ENCODE peak calls at places on chromosome 15, in seven cellular contexts. One of them, this sample, is unnamed. For H3K4me1, the result is how much of the 10 kb centered on the place peaks cover.

GRCh38 chr15:101138086-101138660 is 113.7 kb downstream of the CHSY1 start:
- DNase-seq in endothelial cell of umbilical vein: no peak
- DNase-seq in heart right ventricle: no peak
- DNase-seq in transverse colon: no peak
- DNase-seq in adrenal gland: no peak
- DNase-seq in MM.1S: no peak
- DNase-seq in effector memory CD4-positive, alpha-beta T cell: no peak
- DNase-seq in this sample: no peak

GRCh38 chr15:84992157-84992940 is 10.7 kb downstream of the PDE8A start:
- DNase-seq in adrenal gland: no peak
- DNase-seq in transverse colon: peak
- DNase-seq in effector memory CD4-positive, alpha-beta T cell: no peak
- DNase-seq in endothelial cell of umbilical vein: peak
- DNase-seq in MM.1S: no peak
- DNase-seq in heart right ventricle: no peak
- DNase-seq in this sample: no peak

GRCh38 chr15:49468440-49468839 is 45.4 kb downstream of the FGF7 start:
- DNase-seq in heart right ventricle: no peak
- DNase-seq in effector memory CD4-positive, alpha-beta T cell: no peak
- DNase-seq in MM.1S: no peak
- DNase-seq in endothelial cell of umbilical vein: no peak
- DNase-seq in adrenal gland: no peak
- DNase-seq in transverse colon: no peak
- DNase-seq in this sample: no peak

GRCh38 chr15:65862682-65863081 is 6.6 kb upstream of the RAB11A start:
- DNase-seq in effector memory CD4-positive, alpha-beta T cell: no peak
- DNase-seq in MM.1S: peak
- DNase-seq in transverse colon: peak
- DNase-seq in heart right ventricle: no peak
- DNase-seq in adrenal gland: peak
- DNase-seq in endothelial cell of umbilical vein: peak
- DNase-seq in this sample: no peak

GRCh38 chr15:92693922-92694331 is 38.4 kb upstream of the FAM174B start:
- DNase-seq in MM.1S: no peak
- DNase-seq in endothelial cell of umbilical vein: peak
- DNase-seq in heart right ventricle: no peak
- DNase-seq in transverse colon: no peak
- DNase-seq in effector memory CD4-positive, alpha-beta T cell: no peak
- DNase-seq in adrenal gland: no peak
- DNase-seq in this sample: no peak

GRCh38 chr15:69491051-69491505 is 38.5 kb downstream of the RPLP1 start:
- DNase-seq in adrenal gland: no peak
- DNase-seq in transverse colon: no peak
- DNase-seq in effector memory CD4-positive, alpha-beta T cell: no peak
- DNase-seq in endothelial cell of umbilical vein: no peak
- DNase-seq in heart right ventricle: peak
- DNase-seq in MM.1S: no peak
- DNase-seq in this sample: peak

GRCh38 chr15:95932676-95933075 is 397.8 kb upstream of the NR2F2 start:
- DNase-seq in transverse colon: no peak
- DNase-seq in endothelial cell of umbilical vein: peak
- DNase-seq in heart right ventricle: no peak
- DNase-seq in adrenal gland: no peak
- DNase-seq in effector memory CD4-positive, alpha-beta T cell: no peak
- DNase-seq in MM.1S: no peak
- DNase-seq in this sample: no peak

GRCh38 chr15:34773916-34774315 is 19.1 kb upstream of the GJD2 start:
- DNase-seq in endothelial cell of umbilical vein: no peak
- DNase-seq in transverse colon: no peak
- DNase-seq in adrenal gland: no peak
- DNase-seq in heart right ventricle: no peak
- DNase-seq in effector memory CD4-positive, alpha-beta T cell: no peak
- DNase-seq in MM.1S: no peak
- DNase-seq in this sample: no peak

GRCh38 chr15:75043509-75044257 is 20.3 kb downstream of the PPCDC start:
- DNase-seq in endothelial cell of umbilical vein: peak
- DNase-seq in adrenal gland: peak
- DNase-seq in MM.1S: peak
- DNase-seq in effector memory CD4-positive, alpha-beta T cell: no peak
- DNase-seq in heart right ventricle: peak
- DNase-seq in transverse colon: peak
- DNase-seq in this sample: peak

GRCh38 chr15:26866298-26867198 is at the start of gene GABRA5:
- DNase-seq in heart right ventricle: peak
- DNase-seq in endothelial cell of umbilical vein: no peak
- DNase-seq in MM.1S: no peak
- DNase-seq in adrenal gland: no peak
- DNase-seq in effector memory CD4-positive, alpha-beta T cell: no peak
- DNase-seq in transverse colon: no peak
- DNase-seq in this sample: no peak

GRCh38 chr15:29651476-29652072 is 170.7 kb downstream of the TJP1 start:
- DNase-seq in MM.1S: no peak
- DNase-seq in transverse colon: no peak
- DNase-seq in endothelial cell of umbilical vein: no peak
- DNase-seq in adrenal gland: no peak
- DNase-seq in effector memory CD4-positive, alpha-beta T cell: no peak
- DNase-seq in heart right ventricle: no peak
- DNase-seq in this sample: no peak

GRCh38 chr15:70096215-70096974 is 1.3 kb downstream of the TLE3 start:
- DNase-seq in effector memory CD4-positive, alpha-beta T cell: peak
- DNase-seq in endothelial cell of umbilical vein: peak
- DNase-seq in adrenal gland: peak
- DNase-seq in transverse colon: peak
- DNase-seq in MM.1S: peak
- DNase-seq in heart right ventricle: peak
- DNase-seq in this sample: peak

GRCh38 chr15:85754993-85755392 is 39.7 kb downstream of the KLHL25 start:
- DNase-seq in transverse colon: no peak
- DNase-seq in effector memory CD4-positive, alpha-beta T cell: no peak
- DNase-seq in heart right ventricle: peak
- DNase-seq in MM.1S: no peak
- DNase-seq in endothelial cell of umbilical vein: no peak
- DNase-seq in adrenal gland: peak
- DNase-seq in this sample: no peak

GRCh38 chr15:40049076-40049475 is 10.1 kb upstream of the SRP14 start:
- DNase-seq in MM.1S: no peak
- DNase-seq in effector memory CD4-positive, alpha-beta T cell: no peak
- DNase-seq in heart right ventricle: no peak
- DNase-seq in adrenal gland: no peak
- DNase-seq in transverse colon: no peak
- DNase-seq in endothelial cell of umbilical vein: no peak
- DNase-seq in this sample: no peak
- H3K4me1 ChIP-seq in MM.1S: half or more
- H3K4me1 ChIP-seq in effector memory CD4-positive, alpha-beta T cell: under half
- H3K4me1 ChIP-seq in heart right ventricle: under half
- H3K4me1 ChIP-seq in adrenal gland: under half
- H3K4me1 ChIP-seq in transverse colon: half or more
- H3K4me1 ChIP-seq in endothelial cell of umbilical vein: under half
- H3K4me1 ChIP-seq in this sample: under half

DNA sequence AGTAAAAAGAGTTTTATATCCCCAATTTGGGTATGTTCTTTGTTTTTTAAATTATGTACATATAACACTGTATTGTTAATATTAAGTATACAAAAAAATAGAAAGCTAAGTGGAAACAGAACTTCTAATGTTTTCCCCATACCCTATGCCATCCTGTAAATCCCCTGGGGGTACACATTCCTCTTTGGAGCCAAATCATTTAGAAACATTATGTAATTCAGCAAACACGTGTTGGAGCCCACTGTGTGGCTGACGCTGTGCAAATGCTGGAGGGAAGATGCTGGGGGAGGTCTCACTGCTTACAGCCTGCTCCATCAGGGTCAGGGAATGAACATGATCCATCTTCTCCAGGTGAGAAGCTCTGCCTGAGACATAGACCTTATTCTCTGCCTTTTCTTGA is 52.8 kb downstream of the CRTC3 start:
- DNase-seq in effector memory CD4-positive, alpha-beta T cell: no peak
- DNase-seq in heart right ventricle: no peak
- DNase-seq in endothelial cell of umbilical vein: no peak
- DNase-seq in adrenal gland: no peak
- DNase-seq in MM.1S: no peak
- DNase-seq in transverse colon: no peak
- DNase-seq in this sample: no peak
- H3K4me1 ChIP-seq in effector memory CD4-positive, alpha-beta T cell: under half
- H3K4me1 ChIP-seq in heart right ventricle: half or more
- H3K4me1 ChIP-seq in endothelial cell of umbilical vein: under half
- H3K4me1 ChIP-seq in adrenal gland: under half
- H3K4me1 ChIP-seq in MM.1S: under half
- H3K4me1 ChIP-seq in transverse colon: under half
- H3K4me1 ChIP-seq in this sample: half or more

GRCh38 chr15:67380921-67381320 is 126.3 kb downstream of the IQCH start:
- DNase-seq in transverse colon: no peak
- DNase-seq in adrenal gland: no peak
- DNase-seq in endothelial cell of umbilical vein: no peak
- DNase-seq in effector memory CD4-positive, alpha-beta T cell: no peak
- DNase-seq in MM.1S: no peak
- DNase-seq in heart right ventricle: no peak
- DNase-seq in this sample: no peak

GRCh38 chr15:67381416-67382045 is 126.9 kb downstream of the IQCH start:
- DNase-seq in MM.1S: no peak
- DNase-seq in transverse colon: no peak
- DNase-seq in adrenal gland: no peak
- DNase-seq in heart right ventricle: no peak
- DNase-seq in effector memory CD4-positive, alpha-beta T cell: no peak
- DNase-seq in endothelial cell of umbilical vein: no peak
- DNase-seq in this sample: no peak

GRCh38 chr15:67384761-67385160 is 130.2 kb downstream of the IQCH start:
- DNase-seq in transverse colon: no peak
- DNase-seq in MM.1S: no peak
- DNase-seq in heart right ventricle: no peak
- DNase-seq in effector memory CD4-positive, alpha-beta T cell: no peak
- DNase-seq in endothelial cell of umbilical vein: no peak
- DNase-seq in adrenal gland: no peak
- DNase-seq in this sample: no peak

GRCh38 chr15:67383903-67384302 is 129.3 kb downstream of the IQCH start:
- DNase-seq in MM.1S: no peak
- DNase-seq in adrenal gland: no peak
- DNase-seq in heart right ventricle: no peak
- DNase-seq in transverse colon: no peak
- DNase-seq in endothelial cell of umbilical vein: no peak
- DNase-seq in effector memory CD4-positive, alpha-beta T cell: no peak
- DNase-seq in this sample: no peak

GRCh38 chr15:67382723-67383122 is 128.1 kb downstream of the IQCH start:
- DNase-seq in MM.1S: no peak
- DNase-seq in effector memory CD4-positive, alpha-beta T cell: no peak
- DNase-seq in endothelial cell of umbilical vein: no peak
- DNase-seq in heart right ventricle: no peak
- DNase-seq in transverse colon: no peak
- DNase-seq in adrenal gland: no peak
- DNase-seq in this sample: no peak
- H3K4me1 ChIP-seq in MM.1S: under half
- H3K4me1 ChIP-seq in effector memory CD4-positive, alpha-beta T cell: under half
- H3K4me1 ChIP-seq in endothelial cell of umbilical vein: under half
- H3K4me1 ChIP-seq in heart right ventricle: under half
- H3K4me1 ChIP-seq in transverse colon: under half
- H3K4me1 ChIP-seq in adrenal gland: under half
- H3K4me1 ChIP-seq in this sample: under half

GRCh38 chr15:64150236-64150578 is 1.3 kb upstream of the SNX22 start:
- DNase-seq in adrenal gland: no peak
- DNase-seq in MM.1S: no peak
- DNase-seq in endothelial cell of umbilical vein: no peak
- DNase-seq in transverse colon: no peak
- DNase-seq in effector memory CD4-positive, alpha-beta T cell: no peak
- DNase-seq in heart right ventricle: no peak
- DNase-seq in this sample: peak
- H3K4me1 ChIP-seq in adrenal gland: under half
- H3K4me1 ChIP-seq in MM.1S: under half
- H3K4me1 ChIP-seq in endothelial cell of umbilical vein: under half
- H3K4me1 ChIP-seq in transverse colon: under half
- H3K4me1 ChIP-seq in effector memory CD4-positive, alpha-beta T cell: under half
- H3K4me1 ChIP-seq in heart right ventricle: under half
- H3K4me1 ChIP-seq in this sample: under half

GRCh38 chr15:67161412-67161811 is 93.0 kb downstream of the AAGAB start:
- DNase-seq in endothelial cell of umbilical vein: no peak
- DNase-seq in effector memory CD4-positive, alpha-beta T cell: no peak
- DNase-seq in transverse colon: no peak
- DNase-seq in adrenal gland: no peak
- DNase-seq in MM.1S: no peak
- DNase-seq in heart right ventricle: no peak
- DNase-seq in this sample: peak

GRCh38 chr15:67158367-67158766 is 93.0 kb downstream of the SMAD3 start:
- DNase-seq in MM.1S: no peak
- DNase-seq in adrenal gland: no peak
- DNase-seq in endothelial cell of umbilical vein: no peak
- DNase-seq in effector memory CD4-positive, alpha-beta T cell: no peak
- DNase-seq in heart right ventricle: no peak
- DNase-seq in transverse colon: no peak
- DNase-seq in this sample: peak

GRCh38 chr15:67156426-67156825 is 91.0 kb downstream of the SMAD3 start:
- DNase-seq in MM.1S: no peak
- DNase-seq in transverse colon: no peak
- DNase-seq in heart right ventricle: no peak
- DNase-seq in adrenal gland: no peak
- DNase-seq in effector memory CD4-positive, alpha-beta T cell: no peak
- DNase-seq in endothelial cell of umbilical vein: no peak
- DNase-seq in this sample: no peak

GRCh38 chr15:67156834-67157233 is 91.4 kb downstream of the SMAD3 start:
- DNase-seq in endothelial cell of umbilical vein: no peak
- DNase-seq in adrenal gland: no peak
- DNase-seq in MM.1S: no peak
- DNase-seq in effector memory CD4-positive, alpha-beta T cell: no peak
- DNase-seq in transverse colon: no peak
- DNase-seq in heart right ventricle: no peak
- DNase-seq in this sample: no peak

GRCh38 chr15:67157779-67158366 is 92.5 kb downstream of the SMAD3 start:
- DNase-seq in transverse colon: no peak
- DNase-seq in endothelial cell of umbilical vein: no peak
- DNase-seq in effector memory CD4-positive, alpha-beta T cell: no peak
- DNase-seq in MM.1S: no peak
- DNase-seq in heart right ventricle: no peak
- DNase-seq in adrenal gland: no peak
- DNase-seq in this sample: no peak
- H3K4me1 ChIP-seq in transverse colon: under half
- H3K4me1 ChIP-seq in endothelial cell of umbilical vein: under half
- H3K4me1 ChIP-seq in effector memory CD4-positive, alpha-beta T cell: under half
- H3K4me1 ChIP-seq in MM.1S: under half
- H3K4me1 ChIP-seq in heart right ventricle: under half
- H3K4me1 ChIP-seq in adrenal gland: under half
- H3K4me1 ChIP-seq in this sample: under half